ENCODE peak calls at places on chromosomes 7 and 10, in six cellular contexts. One of them, this sample, is unnamed.

GRCh38 chr7:2105917-2106316 is 126.8 kb downstream of the MAD1L1 start:
- DNase-seq in IMR-90: no peak
- DNase-seq in esophagus squamous epithelium: no peak
- DNase-seq in testis: no peak
- DNase-seq in breast epithelium: no peak
- DNase-seq in body of pancreas: no peak
- DNase-seq in this sample: no peak

GRCh38 chr10:3128379-3129130 is 44.0 kb downstream of the PITRM1 start:
- DNase-seq in esophagus squamous epithelium: no peak
- DNase-seq in IMR-90: no peak
- DNase-seq in testis: no peak
- DNase-seq in body of pancreas: no peak
- DNase-seq in breast epithelium: no peak
- DNase-seq in this sample: no peak

GRCh38 chr7:4479367-4480039 is 202.6 kb upstream of the FOXK1 start:
- DNase-seq in breast epithelium: no peak
- DNase-seq in testis: peak
- DNase-seq in esophagus squamous epithelium: no peak
- DNase-seq in IMR-90: peak
- DNase-seq in body of pancreas: peak
- DNase-seq in this sample: no peak

GRCh38 chr10:19168584-19168983 is 120.0 kb downstream of the MALRD1 start:
- DNase-seq in IMR-90: no peak
- DNase-seq in esophagus squamous epithelium: no peak
- DNase-seq in testis: no peak
- DNase-seq in body of pancreas: no peak
- DNase-seq in breast epithelium: no peak
- DNase-seq in this sample: no peak

GRCh38 chr10:99993994-99994689 is 15.6 kb downstream of the DNMBP start:
- DNase-seq in IMR-90: peak
- DNase-seq in esophagus squamous epithelium: no peak
- DNase-seq in testis: peak
- DNase-seq in body of pancreas: peak
- DNase-seq in breast epithelium: no peak
- DNase-seq in this sample: no peak

GRCh38 chr10:63093227-63093626 is 39.9 kb upstream of the NRBF2 start:
- DNase-seq in body of pancreas: no peak
- DNase-seq in breast epithelium: no peak
- DNase-seq in esophagus squamous epithelium: no peak
- DNase-seq in IMR-90: peak
- DNase-seq in testis: no peak
- DNase-seq in this sample: no peak

GRCh38 chr10:92173996-92174395 is 116.9 kb downstream of the CPEB3 start:
- DNase-seq in testis: no peak
- DNase-seq in body of pancreas: no peak
- DNase-seq in IMR-90: no peak
- DNase-seq in esophagus squamous epithelium: no peak
- DNase-seq in breast epithelium: no peak
- DNase-seq in this sample: no peak

GRCh38 chr10:107749235-107749634 is 584.7 kb upstream of the SORCS1 start:
- DNase-seq in esophagus squamous epithelium: no peak
- DNase-seq in body of pancreas: no peak
- DNase-seq in IMR-90: no peak
- DNase-seq in breast epithelium: no peak
- DNase-seq in testis: no peak
- DNase-seq in this sample: no peak

GRCh38 chr7:134589491-134589941 is 40.6 kb downstream of the AKR1B15 start:
- DNase-seq in body of pancreas: no peak
- DNase-seq in testis: no peak
- DNase-seq in esophagus squamous epithelium: no peak
- DNase-seq in breast epithelium: peak
- DNase-seq in IMR-90: peak
- DNase-seq in this sample: no peak

DNA sequence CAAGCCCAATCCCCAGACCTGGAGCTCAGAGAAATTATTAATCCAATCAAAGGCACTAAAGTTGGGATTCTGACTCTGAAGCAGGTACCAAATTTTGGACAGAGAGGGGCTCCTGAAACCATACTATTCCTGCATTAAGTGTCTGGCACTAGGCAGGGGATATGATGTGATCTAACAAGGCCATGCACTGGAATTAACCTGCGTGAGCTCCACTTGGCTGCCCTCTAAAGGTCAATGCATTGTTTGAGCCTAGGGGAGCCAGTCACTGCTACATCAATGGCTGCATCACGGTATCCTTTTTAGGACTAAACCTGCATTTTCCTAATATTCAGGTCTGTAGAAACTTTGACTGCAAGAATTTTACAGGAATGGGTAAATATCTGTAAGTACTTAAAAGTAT is 42.1 kb downstream of the ST8SIA6 start:
- DNase-seq in esophagus squamous epithelium: no peak
- DNase-seq in IMR-90: no peak
- DNase-seq in breast epithelium: no peak
- DNase-seq in body of pancreas: no peak
- DNase-seq in testis: no peak
- DNase-seq in this sample: no peak
- TF ChIP-seq POLR2A in esophagus squamous epithelium: no peak
- TF ChIP-seq POLR2A in IMR-90: no peak
- TF ChIP-seq POLR2A in breast epithelium: no peak
- TF ChIP-seq POLR2A in body of pancreas: no peak
- TF ChIP-seq POLR2A in testis: no peak
- TF ChIP-seq POLR2A in this sample: no peak

DNA sequence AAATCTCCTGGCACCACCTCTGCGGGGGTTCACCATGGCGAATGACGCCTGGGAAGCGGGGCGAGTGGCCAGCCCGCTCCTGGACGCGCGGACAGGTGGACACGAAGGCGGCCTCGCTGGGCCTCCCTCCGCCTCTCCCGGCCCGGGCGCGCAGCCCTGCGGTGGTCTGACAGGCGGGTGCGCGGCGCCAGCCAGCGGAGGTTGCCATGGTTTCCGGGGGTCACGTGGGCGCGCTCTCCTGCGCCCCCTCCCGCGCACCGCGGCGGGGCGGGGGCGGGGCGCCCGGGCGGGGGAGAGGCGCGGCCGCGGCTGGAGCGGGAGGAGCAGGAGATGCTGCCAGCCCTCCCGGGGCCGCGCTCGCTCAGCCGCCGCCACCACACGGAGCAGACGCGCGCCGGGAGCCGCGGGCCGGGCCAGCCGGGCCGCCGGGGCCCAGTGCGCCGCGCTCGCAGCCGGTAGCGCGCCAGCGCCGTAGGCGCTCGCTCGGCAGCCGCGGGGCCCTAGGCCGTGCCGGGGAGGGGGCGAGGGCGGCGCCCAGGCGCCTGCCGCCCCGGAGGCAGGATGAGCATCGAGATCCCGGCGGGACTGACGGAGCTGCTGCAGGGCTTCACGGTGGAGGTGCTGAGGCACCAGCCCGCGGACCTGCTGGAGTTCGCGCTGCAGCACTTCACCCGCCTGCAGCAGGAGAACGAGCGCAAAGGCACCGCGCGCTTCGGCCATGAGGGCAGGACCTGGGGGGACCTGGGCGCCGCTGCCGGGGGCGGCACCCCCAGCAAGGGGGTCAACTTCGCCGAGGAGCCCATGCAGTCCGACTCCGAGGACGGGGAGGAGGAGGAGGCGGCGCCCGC is at the start of gene PRKAR2B:
- DNase-seq in breast epithelium: peak
- DNase-seq in body of pancreas: peak
- DNase-seq in esophagus squamous epithelium: no peak
- DNase-seq in testis: peak
- DNase-seq in IMR-90: peak
- DNase-seq in this sample: peak
- TF ChIP-seq POLR2A in breast epithelium: no peak
- TF ChIP-seq POLR2A in body of pancreas: peak
- TF ChIP-seq POLR2A in esophagus squamous epithelium: no peak
- TF ChIP-seq POLR2A in testis: no peak
- TF ChIP-seq POLR2A in IMR-90: no peak
- TF ChIP-seq POLR2A in this sample: no peak

GRCh38 chr10:32143302-32143847 is 87.2 kb upstream of the KIF5B start:
- DNase-seq in body of pancreas: no peak
- DNase-seq in breast epithelium: no peak
- DNase-seq in esophagus squamous epithelium: no peak
- DNase-seq in IMR-90: no peak
- DNase-seq in testis: no peak
- DNase-seq in this sample: no peak

GRCh38 chr10:32141018-32141807 is 85.0 kb upstream of the KIF5B start:
- DNase-seq in testis: no peak
- DNase-seq in IMR-90: peak
- DNase-seq in body of pancreas: peak
- DNase-seq in breast epithelium: no peak
- DNase-seq in esophagus squamous epithelium: no peak
- DNase-seq in this sample: no peak

GRCh38 chr10:32142646-32143045 is 86.4 kb upstream of the KIF5B start:
- DNase-seq in body of pancreas: no peak
- DNase-seq in breast epithelium: no peak
- DNase-seq in esophagus squamous epithelium: no peak
- DNase-seq in IMR-90: peak
- DNase-seq in testis: no peak
- DNase-seq in this sample: no peak

GRCh38 chr10:32140403-32140802 is 84.2 kb upstream of the KIF5B start:
- DNase-seq in IMR-90: no peak
- DNase-seq in breast epithelium: no peak
- DNase-seq in esophagus squamous epithelium: no peak
- DNase-seq in body of pancreas: no peak
- DNase-seq in testis: no peak
- DNase-seq in this sample: no peak

GRCh38 chr10:32139223-32140073 is 83.2 kb upstream of the KIF5B start:
- DNase-seq in breast epithelium: peak
- DNase-seq in testis: peak
- DNase-seq in esophagus squamous epithelium: peak
- DNase-seq in IMR-90: peak
- DNase-seq in body of pancreas: peak
- DNase-seq in this sample: peak
- TF ChIP-seq POLR2A in breast epithelium: no peak
- TF ChIP-seq POLR2A in testis: no peak
- TF ChIP-seq POLR2A in esophagus squamous epithelium: no peak
- TF ChIP-seq POLR2A in IMR-90: no peak
- TF ChIP-seq POLR2A in body of pancreas: no peak
- TF ChIP-seq POLR2A in this sample: no peak

GRCh38 chr7:44880317-44881018 is 4.9 kb downstream of the PURB start:
- DNase-seq in esophagus squamous epithelium: no peak
- DNase-seq in IMR-90: no peak
- DNase-seq in breast epithelium: no peak
- DNase-seq in body of pancreas: no peak
- DNase-seq in testis: no peak
- DNase-seq in this sample: no peak

GRCh38 chr7:44882899-44883298 is 2.4 kb downstream of the PURB start:
- DNase-seq in breast epithelium: no peak
- DNase-seq in esophagus squamous epithelium: no peak
- DNase-seq in body of pancreas: no peak
- DNase-seq in IMR-90: peak
- DNase-seq in testis: no peak
- DNase-seq in this sample: no peak

GRCh38 chr7:44881066-44881600 is 4.2 kb downstream of the PURB start:
- DNase-seq in esophagus squamous epithelium: no peak
- DNase-seq in body of pancreas: no peak
- DNase-seq in breast epithelium: no peak
- DNase-seq in testis: no peak
- DNase-seq in IMR-90: no peak
- DNase-seq in this sample: no peak

GRCh38 chr7:44883961-44884360 is 1.4 kb downstream of the PURB start:
- DNase-seq in IMR-90: no peak
- DNase-seq in esophagus squamous epithelium: no peak
- DNase-seq in breast epithelium: no peak
- DNase-seq in testis: no peak
- DNase-seq in body of pancreas: no peak
- DNase-seq in this sample: no peak

GRCh38 chr7:44881610-44882009 is 3.7 kb downstream of the PURB start:
- DNase-seq in esophagus squamous epithelium: no peak
- DNase-seq in body of pancreas: no peak
- DNase-seq in breast epithelium: no peak
- DNase-seq in IMR-90: peak
- DNase-seq in testis: no peak
- DNase-seq in this sample: no peak
- TF ChIP-seq POLR2A in esophagus squamous epithelium: no peak
- TF ChIP-seq POLR2A in body of pancreas: no peak
- TF ChIP-seq POLR2A in breast epithelium: no peak
- TF ChIP-seq POLR2A in IMR-90: peak
- TF ChIP-seq POLR2A in testis: no peak
- TF ChIP-seq POLR2A in this sample: no peak

GRCh38 chr10:73877533-73878160 is 3.3 kb upstream of the CAMK2G start:
- DNase-seq in body of pancreas: no peak
- DNase-seq in IMR-90: no peak
- DNase-seq in breast epithelium: no peak
- DNase-seq in esophagus squamous epithelium: no peak
- DNase-seq in testis: no peak
- DNase-seq in this sample: no peak

GRCh38 chr10:73878365-73878764 is 4.0 kb upstream of the CAMK2G start:
- DNase-seq in esophagus squamous epithelium: no peak
- DNase-seq in testis: no peak
- DNase-seq in IMR-90: no peak
- DNase-seq in body of pancreas: no peak
- DNase-seq in breast epithelium: no peak
- DNase-seq in this sample: no peak

GRCh38 chr10:73876971-73877370 is 2.6 kb upstream of the CAMK2G start:
- DNase-seq in breast epithelium: no peak
- DNase-seq in body of pancreas: no peak
- DNase-seq in testis: no peak
- DNase-seq in IMR-90: peak
- DNase-seq in esophagus squamous epithelium: no peak
- DNase-seq in this sample: no peak

GRCh38 chr10:73881221-73881919 is 7.0 kb upstream of the CAMK2G start:
- DNase-seq in esophagus squamous epithelium: no peak
- DNase-seq in breast epithelium: no peak
- DNase-seq in body of pancreas: no peak
- DNase-seq in testis: no peak
- DNase-seq in IMR-90: peak
- DNase-seq in this sample: no peak

GRCh38 chr10:73879296-73880173 is 5.2 kb upstream of the CAMK2G start:
- DNase-seq in IMR-90: peak
- DNase-seq in breast epithelium: peak
- DNase-seq in testis: peak
- DNase-seq in esophagus squamous epithelium: peak
- DNase-seq in body of pancreas: peak
- DNase-seq in this sample: peak
- TF ChIP-seq POLR2A in IMR-90: no peak
- TF ChIP-seq POLR2A in breast epithelium: no peak
- TF ChIP-seq POLR2A in testis: no peak
- TF ChIP-seq POLR2A in esophagus squamous epithelium: no peak
- TF ChIP-seq POLR2A in body of pancreas: no peak
- TF ChIP-seq POLR2A in this sample: no peak